ENCODE peak calls at places on chromosomes 4 and X, in five cellular contexts. M is neuronal stem cell, J is left ventricle myocardium inferior, N is breast epithelium, K is fibroblast of lung. C is an unnamed sample.

GRCh38 chr4:158067646-158068045 is 105.2 kb downstream of the GASK1B start:
- DNase-seq in J (no peak), K (no peak), N (no peak), M (no peak), C (peak; percentile 54)

GRCh38 chr4:25970691-25971427 is 56.8 kb downstream of the SMIM20 start:
- DNase-seq in M (no peak), K (no peak), J (no peak), N (no peak), C (peak; percentile 36)

GRCh38 chr4:76562851-76563803 is 128.1 kb downstream of the SHROOM3 start:
- DNase-seq in M (no peak), K (peak; percentile 27), J (no peak), N (no peak), C (peak; percentile 59)

GRCh38 chr4:174352405-174352804 is 68.7 kb downstream of the CEP44 start:
- DNase-seq in K (no peak), N (no peak), M (no peak), J (no peak), C (no peak)

GRCh38 chr4:189046642-189047041 is 894.0 kb upstream of the FRG1 start:
- DNase-seq in J (no peak), M (no peak), K (peak; percentile 10), N (no peak), C (no peak)

GRCh38 chr4:86543080-86543479 is 51.0 kb upstream of the PTPN13 start:
- DNase-seq in N (no peak), J (no peak), K (no peak), M (no peak), C (no peak)

GRCh38 chr4:185429660-185430059 is 3.9 kb upstream of the UFSP2 start:
- DNase-seq in N (no peak), K (no peak), J (no peak), M (no peak), C (no peak)

GRCh38 chr4:1490011-1490905 is 84.0 kb upstream of the NKX1-1 start:
- DNase-seq in J (no peak), M (no peak), N (no peak), K (no peak), C (no peak)

GRCh38 chr4:48031802-48032525 is 15.4 kb downstream of the NIPAL1 start:
- DNase-seq in K (peak; percentile 62), M (no peak), J (no peak), N (no peak), C (peak; percentile 77)

GRCh38 chrX:45006002-45006800 is 133.2 kb downstream of the KDM6A start:
- DNase-seq in K (no peak), J (no peak), M (no peak), N (no peak), C (peak; percentile 42)

GRCh38 chr4:153790962-153791551 is 2.2 kb upstream of the SFRP2 start:
- DNase-seq in J (no peak), K (no peak), M (peak; percentile 70), N (no peak), C (no peak)

GRCh38 chr4:177339794-177340374 is 30.2 kb downstream of the NEIL3 start:
- DNase-seq in N (no peak), J (no peak), K (peak; percentile 72), M (no peak), C (peak; percentile 17)

GRCh38 chr4:154344686-154345085 is 146.9 kb downstream of the DCHS2 start:
- DNase-seq in N (no peak), K (no peak), M (no peak), J (no peak), C (no peak)

GRCh38 chrX:41737065-41737464 is 13.1 kb downstream of the GPR82 start:
- DNase-seq in M (no peak), J (no peak), K (peak; percentile 26), N (no peak), C (no peak)

GRCh38 chr4:21191304-21191703 is 491.0 kb downstream of the PACRGL start:
- DNase-seq in M (no peak), K (no peak), J (no peak), N (no peak), C (no peak)

GRCh38 chrX:126836195-126836594 is 16.7 kb downstream of the PRR32 start:
- DNase-seq in M (no peak), N (no peak), J (no peak), K (no peak), C (no peak)

GRCh38 chr4:40918330-40918729 is 168.6 kb downstream of the NSUN7 start:
- DNase-seq in N (no peak), M (no peak), J (peak; percentile 68), K (peak; percentile 88), C (peak; percentile 53)

GRCh38 chrX:13689519-13690211 is 737 bp downstream of the RAB9A start:
- DNase-seq in K (peak; percentile 51), N (no peak), J (no peak), M (no peak), C (peak; percentile 14)

GRCh38 chr4:122842984-122843531 is 16.4 kb downstream of the FGF2 start:
- DNase-seq in K (no peak), J (no peak), N (no peak), M (no peak), C (no peak)

GRCh38 chr4:177728361-177729152 is 286.3 kb upstream of the AGA start:
- DNase-seq in N (no peak), K (no peak), J (no peak), M (no peak), C (peak; percentile 27)

GRCh38 chr4:54556587-54556986 is 101.2 kb upstream of the KIT start:
- DNase-seq in N (no peak), K (no peak), J (no peak), M (no peak), C (no peak)

GRCh38 chr4:24067781-24068193 is 177.9 kb upstream of the PPARGC1A start:
- DNase-seq in M (no peak), K (peak; percentile 45), N (no peak), J (peak; percentile 16), C (peak; percentile 74)

GRCh38 chr4:146482788-146483187 is 39.0 kb downstream of the SLC10A7 start:
- DNase-seq in M (no peak), N (no peak), K (no peak), J (no peak), C (no peak)

GRCh38 chrX:100829730-100830129 is 9.5 kb downstream of the CSTF2 start:
- DNase-seq in J (no peak), N (no peak), K (peak; percentile 1), M (no peak), C (peak; percentile 8)

GRCh38 chrX:38271154-38271716 is 50.6 kb upstream of the SRPX start:
- DNase-seq in J (no peak), K (peak; percentile 16), N (no peak), M (no peak), C (no peak)

GRCh38 chrX:151151668-151152267 is 24.6 kb upstream of the GPR50 start:
- DNase-seq in J (no peak), M (peak; percentile 40), N (no peak), K (peak; percentile 63), C (peak; percentile 16)

GRCh38 chrX:136814847-136815634 is 34.3 kb upstream of the ARHGEF6 start:
- DNase-seq in N (no peak), J (no peak), K (no peak), M (no peak), C (no peak)

GRCh38 chr4:36267491-36268254 is 13.7 kb upstream of the DTHD1 start:
- DNase-seq in K (no peak), J (no peak), M (no peak), N (no peak), C (no peak)

GRCh38 chr4:113383111-113383785 is 333.8 kb downstream of the ANK2 start:
- DNase-seq in M (no peak), J (no peak), N (no peak), K (peak; percentile 86), C (peak; percentile 82)

GRCh38 chrX:37455381-37455780 is 106.2 kb downstream of the PRRG1 start:
- DNase-seq in N (no peak), M (no peak), K (no peak), J (no peak), C (no peak)

GRCh38 chrX:15853586-15854079 is 980 bp downstream of the AP1S2 start:
- DNase-seq in K (peak; percentile 4), M (no peak), N (no peak), J (no peak), C (no peak)

GRCh38 chrX:44954562-44954961 is 81.6 kb downstream of the KDM6A start:
- DNase-seq in M (no peak), N (no peak), K (no peak), J (no peak), C (no peak)

GRCh38 chr4:121464854-121465253 is 84.0 kb upstream of the QRFPR start:
- DNase-seq in K (no peak), M (no peak), N (no peak), J (no peak), C (no peak)

GRCh38 chrX:51568586-51568985 is 50.1 kb downstream of the CENPVL3 start:
- DNase-seq in J (no peak), K (peak; percentile 67), M (no peak), N (no peak), C (peak; percentile 43)

DNA sequence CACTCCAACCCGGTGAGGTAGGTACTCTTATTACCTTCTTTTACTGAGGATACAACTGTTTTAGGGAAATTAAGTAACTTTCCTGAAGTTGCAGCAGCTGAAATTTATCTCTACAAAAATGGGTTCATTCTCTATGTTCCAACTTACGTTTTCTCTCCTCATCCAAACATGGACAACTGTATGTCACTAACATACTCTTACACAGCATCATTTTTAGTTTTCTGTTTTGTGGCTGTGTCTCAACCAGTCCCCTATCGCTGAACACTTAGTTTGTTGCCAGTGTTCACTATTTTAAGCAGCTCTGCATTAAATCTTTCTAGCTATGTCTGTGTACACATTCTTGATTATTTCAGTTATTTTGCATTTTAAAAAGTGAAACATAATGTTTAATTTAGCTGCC is 3.6 kb downstream of the SGMS2 start:
- DNase-seq in M (no peak), N (no peak), K (no peak), J (no peak), C (no peak)
- H3K4me3 ChIP-seq in M (no peak overlapping the region), N (no peak overlapping the region), K (no peak overlapping the region), J (no peak overlapping the region), C (no peak overlapping the region)

GRCh38 chrX:21956783-21957182 is 16.3 kb downstream of the SMS start:
- DNase-seq in M (no peak), N (no peak), J (no peak), K (no peak), C (no peak)
- H3K4me1 ChIP-seq in M (peaks cover under 1% of the 10 kb centered on the region), N (no peaks in the 10 kb centered on the region), J (peaks cover 44% of the 10 kb centered on the region), K (peaks cover 2% of the 10 kb centered on the region), C (peaks cover 11% of the 10 kb centered on the region)

DNA sequence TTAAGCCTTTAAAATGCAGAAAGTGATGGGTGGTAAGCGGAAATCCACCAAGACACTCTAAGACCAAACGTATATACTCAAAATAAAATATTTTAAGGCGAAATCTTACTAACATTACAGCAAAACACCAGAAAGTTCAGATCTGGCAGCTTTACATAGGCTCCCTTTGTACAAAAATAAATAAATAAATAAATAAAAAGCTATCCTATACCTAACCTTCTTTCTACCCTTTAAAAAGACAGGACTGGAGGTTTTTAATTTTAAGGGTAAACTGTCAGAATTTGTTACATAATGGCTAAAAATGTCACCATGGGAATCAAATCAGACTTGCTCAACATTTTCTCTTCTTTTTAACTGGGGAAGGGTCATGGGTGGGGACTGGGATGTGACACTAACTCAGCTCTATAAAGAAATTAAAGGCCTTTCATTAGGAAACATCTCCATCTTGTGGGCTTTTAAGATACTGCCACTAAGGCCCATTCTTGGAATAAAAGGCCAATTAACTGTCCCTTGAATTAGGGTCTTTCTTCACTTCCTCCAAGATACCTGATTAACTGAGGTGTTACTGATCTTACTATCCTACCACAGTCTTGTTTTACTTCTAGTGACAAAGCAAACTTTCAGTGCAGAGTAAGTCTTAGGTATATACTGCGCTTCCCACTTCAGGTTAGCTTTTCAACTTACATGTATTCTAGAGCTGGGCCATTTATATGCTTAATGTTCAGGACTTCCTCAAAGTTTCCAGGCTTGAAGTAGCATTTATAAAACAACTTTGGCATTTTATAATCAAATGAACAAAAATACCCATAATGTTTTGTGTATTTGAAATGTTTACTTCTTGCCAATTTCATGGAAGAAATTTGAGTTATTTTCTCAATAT is 13.3 kb downstream of the HNRNPD start:
- DNase-seq in J (no peak), K (peak; percentile 56), N (no peak), M (peak; percentile 46), C (peak; percentile 14)
- H3K4me3 ChIP-seq in J (no peak overlapping the region), K (no peak overlapping the region), N (no peak overlapping the region), M (no peak overlapping the region), C (no peak overlapping the region)

GRCh38 chr4:168505996-168506395 is 9.1 kb downstream of the PALLD start:
- DNase-seq in M (no peak), N (no peak), K (no peak), J (no peak), C (no peak)
- H3K4me1 ChIP-seq in M (no peaks in the 10 kb centered on the region), N (no peaks in the 10 kb centered on the region), K (no peaks in the 10 kb centered on the region), J (peaks cover 64% of the 10 kb centered on the region), C (no peaks in the 10 kb centered on the region)

C was measured in astrocyte.